ENCODE peak calls at places on chromosomes 5 and 9, in seven cellular contexts. One of them, this sample, is unnamed.

GRCh38 chr9:68802525-68803015 is 97.5 kb downstream of the PIP5K1B start:
- DNase-seq in H9: no peak
- DNase-seq in IMR-90: no peak
- DNase-seq in mesendoderm: no peak
- DNase-seq in mesenchymal stem cell: no peak
- DNase-seq in H1: no peak
- DNase-seq in trophoblast cell: no peak
- DNase-seq in this sample: no peak

GRCh38 chr9:135014341-135015010 is 73.0 kb upstream of the OLFM1 start:
- DNase-seq in H9: no peak
- DNase-seq in IMR-90: no peak
- DNase-seq in mesendoderm: no peak
- DNase-seq in mesenchymal stem cell: no peak
- DNase-seq in H1: no peak
- DNase-seq in trophoblast cell: no peak
- DNase-seq in this sample: no peak

GRCh38 chr5:108730617-108731340 is 16.9 kb upstream of the FER start:
- DNase-seq in H9: no peak
- DNase-seq in IMR-90: peak
- DNase-seq in mesendoderm: no peak
- DNase-seq in mesenchymal stem cell: peak
- DNase-seq in H1: no peak
- DNase-seq in trophoblast cell: no peak
- DNase-seq in this sample: no peak

GRCh38 chr5:139641116-139642080 is 6.8 kb upstream of the CXXC5 start:
- DNase-seq in H9: no peak
- DNase-seq in IMR-90: no peak
- DNase-seq in mesendoderm: no peak
- DNase-seq in mesenchymal stem cell: no peak
- DNase-seq in H1: peak
- DNase-seq in trophoblast cell: no peak
- DNase-seq in this sample: no peak

GRCh38 chr9:32456564-32456963 is 69.4 kb downstream of the RIGI start:
- DNase-seq in H9: no peak
- DNase-seq in IMR-90: no peak
- DNase-seq in mesendoderm: peak
- DNase-seq in mesenchymal stem cell: no peak
- DNase-seq in H1: no peak
- DNase-seq in trophoblast cell: no peak
- DNase-seq in this sample: no peak

GRCh38 chr5:175542232-175542965 is 64.0 kb downstream of the SFXN1 start:
- DNase-seq in H9: no peak
- DNase-seq in IMR-90: no peak
- DNase-seq in mesendoderm: no peak
- DNase-seq in mesenchymal stem cell: no peak
- DNase-seq in H1: no peak
- DNase-seq in trophoblast cell: no peak
- DNase-seq in this sample: no peak

GRCh38 chr9:114902773-114903589 is 27.4 kb downstream of the TNFSF8 start:
- DNase-seq in H9: no peak
- DNase-seq in IMR-90: peak
- DNase-seq in mesendoderm: no peak
- DNase-seq in mesenchymal stem cell: no peak
- DNase-seq in H1: no peak
- DNase-seq in trophoblast cell: peak
- DNase-seq in this sample: no peak

GRCh38 chr9:35102465-35102768 is 514 bp downstream of the STOML2 start:
- DNase-seq in H9: peak
- DNase-seq in IMR-90: peak
- DNase-seq in mesendoderm: no peak
- DNase-seq in mesenchymal stem cell: peak
- DNase-seq in H1: no peak
- DNase-seq in trophoblast cell: no peak
- DNase-seq in this sample: no peak

GRCh38 chr5:103243665-103244064 is 14.9 kb upstream of the MACIR start:
- DNase-seq in H9: no peak
- DNase-seq in IMR-90: peak
- DNase-seq in mesendoderm: peak
- DNase-seq in mesenchymal stem cell: no peak
- DNase-seq in H1: no peak
- DNase-seq in trophoblast cell: no peak
- DNase-seq in this sample: no peak

GRCh38 chr5:82335807-82336206 is 57.7 kb upstream of the RPS23 start:
- DNase-seq in H9: no peak
- DNase-seq in IMR-90: peak
- DNase-seq in mesendoderm: no peak
- DNase-seq in mesenchymal stem cell: peak
- DNase-seq in H1: no peak
- DNase-seq in trophoblast cell: no peak
- DNase-seq in this sample: no peak

GRCh38 chr5:176560364-176560763 is 11.2 kb downstream of the CDHR2 start:
- DNase-seq in H9: no peak
- DNase-seq in IMR-90: no peak
- DNase-seq in mesendoderm: no peak
- DNase-seq in mesenchymal stem cell: no peak
- DNase-seq in H1: no peak
- DNase-seq in trophoblast cell: no peak
- DNase-seq in this sample: no peak

GRCh38 chr5:139251281-139251687 is 42.3 kb upstream of the MATR3 start:
- DNase-seq in H9: peak
- DNase-seq in IMR-90: no peak
- DNase-seq in mesendoderm: no peak
- DNase-seq in mesenchymal stem cell: no peak
- DNase-seq in H1: no peak
- DNase-seq in trophoblast cell: no peak
- DNase-seq in this sample: no peak

GRCh38 chr5:145347026-145347616 is 488.0 kb downstream of the PRELID2 start:
- DNase-seq in H9: no peak
- DNase-seq in IMR-90: peak
- DNase-seq in mesendoderm: peak
- DNase-seq in mesenchymal stem cell: peak
- DNase-seq in H1: no peak
- DNase-seq in trophoblast cell: peak
- DNase-seq in this sample: peak

GRCh38 chr5:100270323-100270771 is 264.8 kb upstream of the FAM174A start:
- DNase-seq in H9: no peak
- DNase-seq in IMR-90: no peak
- DNase-seq in mesendoderm: no peak
- DNase-seq in mesenchymal stem cell: peak
- DNase-seq in H1: no peak
- DNase-seq in trophoblast cell: no peak
- DNase-seq in this sample: no peak

GRCh38 chr5:6666762-6667161 is 33.5 kb downstream of the SRD5A1 start:
- DNase-seq in H9: no peak
- DNase-seq in IMR-90: no peak
- DNase-seq in mesendoderm: no peak
- DNase-seq in mesenchymal stem cell: no peak
- DNase-seq in H1: no peak
- DNase-seq in trophoblast cell: no peak
- DNase-seq in this sample: no peak

GRCh38 chr5:178785999-178786398 is 55.5 kb upstream of the ZNF354A start:
- DNase-seq in H9: no peak
- DNase-seq in IMR-90: no peak
- DNase-seq in mesendoderm: no peak
- DNase-seq in mesenchymal stem cell: peak
- DNase-seq in H1: no peak
- DNase-seq in trophoblast cell: no peak
- DNase-seq in this sample: no peak

GRCh38 chr9:69379250-69379982 is 54.4 kb downstream of the ENTREP1 start:
- DNase-seq in H9: no peak
- DNase-seq in IMR-90: peak
- DNase-seq in mesendoderm: peak
- DNase-seq in mesenchymal stem cell: peak
- DNase-seq in H1: no peak
- DNase-seq in trophoblast cell: peak
- DNase-seq in this sample: no peak

GRCh38 chr5:67935908-67936573 is 279.5 kb upstream of the PIK3R1 start:
- DNase-seq in H9: no peak
- DNase-seq in IMR-90: no peak
- DNase-seq in mesendoderm: no peak
- DNase-seq in mesenchymal stem cell: no peak
- DNase-seq in H1: no peak
- DNase-seq in trophoblast cell: no peak
- DNase-seq in this sample: no peak

GRCh38 chr5:132530946-132531345 is 12.4 kb downstream of the IL5 start:
- DNase-seq in H9: no peak
- DNase-seq in IMR-90: no peak
- DNase-seq in mesendoderm: no peak
- DNase-seq in mesenchymal stem cell: no peak
- DNase-seq in H1: no peak
- DNase-seq in trophoblast cell: no peak
- DNase-seq in this sample: no peak

GRCh38 chr5:61618577-61618976 is 286.5 kb downstream of the ZSWIM6 start:
- DNase-seq in H9: no peak
- DNase-seq in IMR-90: no peak
- DNase-seq in mesendoderm: no peak
- DNase-seq in mesenchymal stem cell: no peak
- DNase-seq in H1: no peak
- DNase-seq in trophoblast cell: no peak
- DNase-seq in this sample: no peak

GRCh38 chr5:153895266-153895665 is 143.4 kb downstream of the FAM114A2 start:
- DNase-seq in H9: no peak
- DNase-seq in IMR-90: no peak
- DNase-seq in mesendoderm: no peak
- DNase-seq in mesenchymal stem cell: no peak
- DNase-seq in H1: no peak
- DNase-seq in trophoblast cell: no peak
- DNase-seq in this sample: no peak

GRCh38 chr5:153896117-153896516 is 142.6 kb downstream of the FAM114A2 start:
- DNase-seq in H9: no peak
- DNase-seq in IMR-90: peak
- DNase-seq in mesendoderm: no peak
- DNase-seq in mesenchymal stem cell: peak
- DNase-seq in H1: no peak
- DNase-seq in trophoblast cell: no peak
- DNase-seq in this sample: no peak

GRCh38 chr5:153891394-153891793 is 147.3 kb downstream of the FAM114A2 start:
- DNase-seq in H9: no peak
- DNase-seq in IMR-90: no peak
- DNase-seq in mesendoderm: no peak
- DNase-seq in mesenchymal stem cell: no peak
- DNase-seq in H1: no peak
- DNase-seq in trophoblast cell: no peak
- DNase-seq in this sample: no peak

GRCh38 chr5:153896701-153897100 is 142.0 kb downstream of the FAM114A2 start:
- DNase-seq in H9: no peak
- DNase-seq in IMR-90: peak
- DNase-seq in mesendoderm: no peak
- DNase-seq in mesenchymal stem cell: peak
- DNase-seq in H1: no peak
- DNase-seq in trophoblast cell: no peak
- DNase-seq in this sample: no peak

DNA sequence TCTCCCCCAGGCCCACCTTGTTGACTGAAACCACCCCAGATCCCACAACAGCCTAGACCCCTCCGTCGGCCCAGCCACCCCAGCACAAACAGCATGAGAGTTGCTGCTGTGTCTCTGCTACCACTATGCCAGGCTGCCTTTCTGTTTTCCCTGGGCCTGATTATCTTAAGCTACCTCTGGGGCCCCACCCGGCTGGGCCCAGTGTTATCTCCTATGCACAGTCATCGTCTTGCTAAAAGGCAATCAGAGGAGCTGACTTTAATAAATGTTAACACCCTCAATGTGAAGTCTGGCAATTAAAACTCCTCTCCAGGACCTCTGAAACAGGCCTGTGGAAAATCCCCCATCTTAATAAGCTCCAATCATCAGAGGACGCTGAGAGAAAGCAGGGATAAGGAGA is 144.9 kb downstream of the FAM114A2 start:
- DNase-seq in H9: no peak
- DNase-seq in IMR-90: no peak
- DNase-seq in mesendoderm: peak
- DNase-seq in mesenchymal stem cell: no peak
- DNase-seq in H1: no peak
- DNase-seq in trophoblast cell: no peak
- DNase-seq in this sample: no peak
- H3K18ac ChIP-seq in H9: no peak
- H3K18ac ChIP-seq in IMR-90: no peak
- H3K18ac ChIP-seq in mesendoderm: peak
- H3K18ac ChIP-seq in mesenchymal stem cell: no peak
- H3K18ac ChIP-seq in H1: no peak
- H3K18ac ChIP-seq in trophoblast cell: no peak
- H3K18ac ChIP-seq in this sample: no peak

GRCh38 chr9:92510747-92511146 is 25.0 kb downstream of the ECM2 start:
- DNase-seq in H9: no peak
- DNase-seq in IMR-90: no peak
- DNase-seq in mesendoderm: peak
- DNase-seq in mesenchymal stem cell: no peak
- DNase-seq in H1: no peak
- DNase-seq in trophoblast cell: no peak
- DNase-seq in this sample: no peak
- H3K18ac ChIP-seq in H9: no peak
- H3K18ac ChIP-seq in IMR-90: no peak
- H3K18ac ChIP-seq in mesendoderm: no peak
- H3K18ac ChIP-seq in mesenchymal stem cell: no peak
- H3K18ac ChIP-seq in H1: no peak
- H3K18ac ChIP-seq in trophoblast cell: no peak
- H3K18ac ChIP-seq in this sample: no peak

GRCh38 chr9:136803551-136804508 is 3.9 kb upstream of the RABL6 start:
- DNase-seq in H9: no peak
- DNase-seq in IMR-90: no peak
- DNase-seq in mesendoderm: no peak
- DNase-seq in mesenchymal stem cell: no peak
- DNase-seq in H1: no peak
- DNase-seq in trophoblast cell: no peak
- DNase-seq in this sample: no peak
- H3K18ac ChIP-seq in H9: no peak
- H3K18ac ChIP-seq in IMR-90: no peak
- H3K18ac ChIP-seq in mesendoderm: no peak
- H3K18ac ChIP-seq in mesenchymal stem cell: no peak
- H3K18ac ChIP-seq in H1: no peak
- H3K18ac ChIP-seq in trophoblast cell: no peak
- H3K18ac ChIP-seq in this sample: no peak

GRCh38 chr5:34585601-34586104 is 70.5 kb upstream of the RAI14 start:
- DNase-seq in H9: no peak
- DNase-seq in IMR-90: peak
- DNase-seq in mesendoderm: no peak
- DNase-seq in mesenchymal stem cell: peak
- DNase-seq in H1: no peak
- DNase-seq in trophoblast cell: peak
- DNase-seq in this sample: no peak
- H3K18ac ChIP-seq in H9: no peak
- H3K18ac ChIP-seq in IMR-90: peak
- H3K18ac ChIP-seq in mesendoderm: peak
- H3K18ac ChIP-seq in mesenchymal stem cell: peak
- H3K18ac ChIP-seq in H1: no peak
- H3K18ac ChIP-seq in trophoblast cell: peak
- H3K18ac ChIP-seq in this sample: no peak